ENCODE peak calls at places on chromosomes 6 and 20, in five cellular contexts. Z is fibroblast of pulmonary artery, J is GM12865, H is bronchial epithelial cell, O is stomach. I is an unnamed sample.

GRCh38 chr6:160104821-160105517 is 16.6 kb upstream of the SLC22A1 start:
- DNase-seq in Z (no peak), J (no peak), H (no peak), O (no peak), I (no peak)

GRCh38 chr6:150290429-150290828 is 78.4 kb upstream of the IYD start:
- DNase-seq in Z (peak; percentile 29), J (no peak), H (peak; percentile 96), O (no peak), I (peak; percentile 61)

GRCh38 chr6:4603291-4603690 is 172.9 kb upstream of the CDYL start:
- DNase-seq in Z (peak; percentile 92), J (no peak), H (peak; percentile 99), O (peak; percentile 36), I (no peak)

GRCh38 chr6:33336495-33336894 is 19.0 kb upstream of the ZBTB22 start:
- DNase-seq in Z (no peak), J (no peak), H (no peak), O (no peak), I (no peak)

GRCh38 chr6:31572041-31572911 is at the start of gene LTA:
- DNase-seq in Z (no peak), J (peak; percentile 78), H (no peak), O (no peak), I (no peak)

GRCh38 chr20:39880890-39881289 is 808.1 kb downstream of the MAFB start:
- DNase-seq in Z (no peak), J (peak; percentile 38), H (peak; percentile 87), O (no peak), I (no peak)

GRCh38 chr6:11055127-11055627 is 11.1 kb upstream of the ELOVL2 start:
- DNase-seq in Z (no peak), J (no peak), H (no peak), O (no peak), I (no peak)

GRCh38 chr6:22764521-22764920 is 195.2 kb downstream of the HDGFL1 start:
- DNase-seq in Z (peak; percentile 11), J (no peak), H (peak; percentile 42), O (no peak), I (peak; percentile 78)

GRCh38 chr20:1686151-1686748 is 28.7 kb upstream of the SIRPG start:
- DNase-seq in Z (no peak), J (no peak), H (no peak), O (no peak), I (no peak)

GRCh38 chr20:58552366-58552934 is 37.3 kb upstream of the APCDD1L start:
- DNase-seq in Z (no peak), J (no peak), H (no peak), O (no peak), I (no peak)

DNA sequence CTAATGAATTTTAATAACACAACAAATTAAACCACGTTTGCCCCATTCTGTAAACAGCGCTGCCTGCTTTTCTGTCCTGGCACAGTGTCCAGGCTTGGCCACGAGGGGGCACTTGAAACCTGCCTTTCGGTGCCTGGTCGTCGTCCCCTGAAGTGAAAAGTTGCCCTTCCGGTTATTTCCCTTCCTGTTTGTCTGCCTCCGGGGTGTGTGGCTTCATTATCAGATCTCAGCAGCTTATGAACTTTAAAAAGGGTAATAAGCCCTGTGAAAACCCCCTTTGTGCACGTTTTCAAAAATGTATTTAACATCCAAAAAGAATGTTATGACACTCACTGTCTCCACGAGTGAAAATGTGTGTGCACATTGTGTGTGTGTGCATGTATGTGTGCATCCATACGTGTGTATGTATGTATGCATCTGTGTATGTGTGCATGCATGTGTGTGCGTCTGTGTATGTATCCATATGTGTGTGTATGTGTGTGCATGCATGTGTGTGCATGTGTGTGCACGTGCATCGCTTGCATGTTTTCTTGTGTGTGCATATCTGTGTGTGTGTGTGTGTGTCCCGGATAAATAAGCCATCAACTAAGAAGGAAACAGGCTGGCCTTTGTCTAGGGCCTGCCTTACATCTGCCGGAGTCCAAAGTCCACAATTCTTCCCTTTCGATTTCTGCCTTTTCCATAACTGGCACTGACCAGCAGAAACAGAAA is 358.4 kb downstream of the THBS2 start:
- DNase-seq in Z (peak; percentile 78), J (peak; percentile 75), H (peak; percentile 65), O (peak; percentile 90), I (peak; percentile 88)
- H3K4me3 ChIP-seq in Z (no peak overlapping the region), J (no peak overlapping the region), H (no peak overlapping the region), O (peak overlapping the region; percentile 6), I (peak overlapping the region; percentile 15)

GRCh38 chr6:67863346-67863745 is 771.7 kb upstream of the ADGRB3 start:
- DNase-seq in Z (no peak), J (no peak), H (no peak), O (no peak), I (no peak)
- TF ChIP-seq CTCF in Z (no peak), J (no peak), H (no peak), O (no peak), I (no peak)

GRCh38 chr6:16635291-16635809 is 125.9 kb downstream of the ATXN1 start:
- DNase-seq in Z (no peak), J (no peak), H (no peak), O (no peak), I (no peak)
- H3K4me3 ChIP-seq in Z (no peak overlapping the region), J (no peak overlapping the region), H (no peak overlapping the region), O (no peak overlapping the region), I (no peak overlapping the region)

DNA sequence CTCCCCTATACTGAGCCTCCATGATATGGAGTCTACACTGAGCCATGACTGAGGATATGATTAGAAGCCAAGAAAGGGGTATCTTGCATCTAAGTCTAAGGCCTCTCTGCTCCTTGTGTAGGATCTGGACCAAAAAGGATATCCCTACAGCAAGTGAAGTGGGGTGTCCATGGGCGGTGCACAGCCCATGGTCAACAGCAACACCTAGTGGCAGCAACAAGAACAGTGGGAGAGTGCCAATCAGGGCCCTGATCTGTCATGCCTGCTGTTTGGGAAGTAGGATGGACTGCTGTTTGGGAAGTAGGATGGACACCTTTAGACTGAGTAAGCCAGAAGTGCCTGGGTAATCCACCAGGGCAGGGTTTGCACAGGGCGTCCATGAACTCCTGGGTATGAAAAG is 22.4 kb downstream of the PTGIS start:
- DNase-seq in Z (no peak), J (no peak), H (no peak), O (no peak), I (peak; percentile 11)
- TF ChIP-seq CTCF in Z (peak; percentile 20), J (peak; percentile 9), H (peak; percentile 1), O (no peak), I (no peak)

DNA sequence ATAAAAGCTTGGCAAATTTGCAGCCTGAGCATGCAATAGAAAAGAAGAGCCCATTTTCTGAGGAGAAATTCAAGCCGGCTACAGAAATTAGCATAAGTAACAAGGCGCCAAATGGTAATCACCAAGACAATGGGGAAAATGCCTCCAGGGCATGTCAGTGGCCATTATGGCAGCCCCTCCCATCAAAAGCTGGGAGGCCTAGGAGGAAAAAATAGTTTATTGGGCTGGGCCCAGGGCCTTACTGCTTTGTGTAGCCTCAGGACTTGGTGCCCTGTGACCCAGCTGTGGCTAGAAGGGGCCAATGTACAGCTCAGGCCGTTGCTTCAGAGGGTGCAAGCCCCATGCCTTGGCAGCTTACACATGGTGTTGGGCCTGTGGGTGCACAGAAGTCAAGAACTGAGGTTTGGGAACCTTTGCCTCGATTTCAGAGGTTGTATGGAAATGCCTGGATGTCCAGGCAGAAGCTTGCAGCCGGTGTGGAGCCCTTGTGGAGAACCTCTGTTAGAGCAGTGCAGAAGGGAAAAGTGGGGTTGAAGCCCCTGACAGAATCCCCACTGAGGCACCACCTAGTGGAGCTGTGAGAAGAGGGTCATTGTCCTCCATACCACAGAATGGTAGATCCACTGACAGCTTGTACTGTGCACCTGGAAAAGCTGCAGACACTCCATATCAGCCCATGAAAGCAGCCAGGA is 328.5 kb upstream of the MAP3K7 start:
- DNase-seq in Z (no peak), J (no peak), H (no peak), O (no peak), I (no peak)
- H3K4me3 ChIP-seq in Z (no peak overlapping the region), J (no peak overlapping the region), H (no peak overlapping the region), O (no peak overlapping the region), I (no peak overlapping the region)

I was measured in foreskin fibroblast.